ENCODE peak calls at places on chromosomes 4 and X, in seven cellular contexts. K, V, S, O, G, M and R are unnamed samples.

GRCh38 chr4:116499-116898 is 7.8 kb upstream of the ZNF718 start:
- DNase-seq in K (no peak), V (no peak), S (no peak), O (no peak), G (no peak), M (no peak), R (no peak)

GRCh38 chr4:101349346-101350064 is 2.2 kb upstream of the PPP3CA start:
- DNase-seq in K (no peak), V (no peak), S (peak), O (no peak), G (no peak), M (no peak), R (no peak)

GRCh38 chrX:45801554-45801953 is 600.9 kb upstream of the DIPK2B start:
- DNase-seq in K (no peak), V (no peak), S (peak), O (no peak), G (no peak), M (no peak), R (no peak)

GRCh38 chr4:82458729-82459128 is 28.3 kb downstream of the ENOPH1 start:
- DNase-seq in K (no peak), V (no peak), S (no peak), O (no peak), G (no peak), M (no peak), R (no peak)

GRCh38 chr4:76578002-76578560 is 143.1 kb downstream of the SHROOM3 start:
- DNase-seq in K (no peak), V (no peak), S (no peak), O (no peak), G (no peak), M (no peak), R (no peak)

GRCh38 chr4:105194328-105195231 is 47.9 kb downstream of the TET2 start:
- DNase-seq in K (no peak), V (no peak), S (no peak), O (no peak), G (no peak), M (no peak), R (no peak)

GRCh38 chr4:1015179-1015578 is 3.8 kb downstream of the FGFRL1 start:
- DNase-seq in K (no peak), V (no peak), S (no peak), O (no peak), G (no peak), M (no peak), R (no peak)

GRCh38 chr4:52550186-52550585 is 108.9 kb downstream of the USP46 start:
- DNase-seq in K (no peak), V (no peak), S (no peak), O (no peak), G (no peak), M (peak), R (no peak)

GRCh38 chr4:30860983-30861382 is 140.8 kb downstream of the PCDH7 start:
- DNase-seq in K (no peak), V (no peak), S (no peak), O (no peak), G (no peak), M (no peak), R (no peak)

GRCh38 chrX:108199691-108200090 is 108.1 kb downstream of the ATG4A start:
- DNase-seq in K (no peak), V (peak), S (peak), O (no peak), G (no peak), M (no peak), R (peak)

GRCh38 chrX:136639506-136640176 is 8.3 kb upstream of the CD40LG start:
- DNase-seq in K (no peak), V (no peak), S (no peak), O (no peak), G (no peak), M (no peak), R (no peak)

GRCh38 chr4:94957030-94957429 is 199.3 kb downstream of the BMPR1B start:
- DNase-seq in K (no peak), V (no peak), S (no peak), O (no peak), G (peak), M (peak), R (peak)

GRCh38 chr4:183823394-183823793 is 81.7 kb upstream of the STOX2 start:
- DNase-seq in K (no peak), V (no peak), S (no peak), O (no peak), G (no peak), M (no peak), R (no peak)

GRCh38 chr4:185165605-185166063 is 22.6 kb downstream of the SLC25A4 start:
- DNase-seq in K (no peak), V (peak), S (no peak), O (no peak), G (no peak), M (no peak), R (no peak)

GRCh38 chr4:176482972-176483371 is 163.2 kb downstream of the SPCS3 start:
- DNase-seq in K (no peak), V (no peak), S (no peak), O (no peak), G (no peak), M (no peak), R (no peak)

GRCh38 chrX:103734125-103734760 is 23.5 kb downstream of the TMEM31 start:
- DNase-seq in K (no peak), V (no peak), S (peak), O (no peak), G (no peak), M (no peak), R (no peak)

GRCh38 chr4:124945422-124945821 is 232.9 kb upstream of the ANKRD50 start:
- DNase-seq in K (no peak), V (no peak), S (peak), O (no peak), G (no peak), M (no peak), R (no peak)

GRCh38 chrX:69264134-69264533 is 98.9 kb upstream of the PJA1 start:
- DNase-seq in K (no peak), V (no peak), S (no peak), O (no peak), G (peak), M (no peak), R (peak)

GRCh38 chr4:156968479-156968984 is 3.1 kb downstream of the PDGFC start:
- DNase-seq in K (peak), V (peak), S (peak), O (peak), G (peak), M (peak), R (peak)

GRCh38 chr4:150540959-150541360 is 41.0 kb upstream of the MAB21L2 start:
- DNase-seq in K (no peak), V (no peak), S (no peak), O (no peak), G (no peak), M (peak), R (no peak)

GRCh38 chrX:47245156-47245555 is 12.3 kb downstream of the USP11 start:
- DNase-seq in K (no peak), V (no peak), S (no peak), O (no peak), G (no peak), M (no peak), R (no peak)

GRCh38 chrX:110216027-110216426 is 101.9 kb downstream of the AMMECR1 start:
- DNase-seq in K (no peak), V (no peak), S (no peak), O (no peak), G (no peak), M (no peak), R (no peak)

GRCh38 chr4:4866833-4867744 is 7.6 kb downstream of the MSX1 start:
- DNase-seq in K (no peak), V (no peak), S (no peak), O (no peak), G (peak), M (no peak), R (peak)

GRCh38 chr4:151792525-151792924 is 31.7 kb upstream of the GATB start:
- DNase-seq in K (no peak), V (no peak), S (no peak), O (no peak), G (no peak), M (no peak), R (no peak)

GRCh38 chrX:97126020-97126419 is 242.3 kb downstream of the RPA4 start:
- DNase-seq in K (no peak), V (no peak), S (no peak), O (no peak), G (no peak), M (no peak), R (no peak)

GRCh38 chr4:2436301-2436700 is 17.5 kb downstream of the CFAP99 start:
- DNase-seq in K (no peak), V (no peak), S (peak), O (peak), G (no peak), M (no peak), R (no peak)

GRCh38 chr4:16833722-16834121 is 64.7 kb downstream of the LDB2 start:
- DNase-seq in K (no peak), V (no peak), S (no peak), O (no peak), G (no peak), M (no peak), R (no peak)

GRCh38 chr4:152115794-152116193 is 355.0 kb upstream of the GATB start:
- DNase-seq in K (no peak), V (no peak), S (no peak), O (no peak), G (no peak), M (no peak), R (no peak)

GRCh38 chr4:147830987-147831386 is 99.1 kb downstream of the ARHGAP10 start:
- DNase-seq in K (no peak), V (no peak), S (no peak), O (no peak), G (no peak), M (no peak), R (no peak)

GRCh38 chrX:13028871-13029336 is 15.5 kb downstream of the FAM9C start:
- DNase-seq in K (no peak), V (no peak), S (peak), O (no peak), G (peak), M (no peak), R (peak)

GRCh38 chr4:94491322-94491721 is 39.6 kb downstream of the PDLIM5 start:
- DNase-seq in K (no peak), V (no peak), S (no peak), O (no peak), G (no peak), M (no peak), R (no peak)

GRCh38 chrX:39873111-39873510 is 224.6 kb downstream of the BCOR start:
- DNase-seq in K (no peak), V (no peak), S (no peak), O (no peak), G (no peak), M (no peak), R (no peak)

GRCh38 chr4:39526810-39527295 is 386 bp downstream of the UGDH start:
- DNase-seq in K (no peak), V (peak), S (no peak), O (peak), G (no peak), M (peak), R (peak)

GRCh38 chrX:38649674-38650647 is 88.6 kb downstream of the TSPAN7 start:
- DNase-seq in K (no peak), V (no peak), S (no peak), O (no peak), G (no peak), M (no peak), R (no peak)

GRCh38 chr4:99848576-99848975 is 31.9 kb downstream of the DAPP1 start:
- DNase-seq in K (no peak), V (no peak), S (no peak), O (no peak), G (no peak), M (no peak), R (no peak)

GRCh38 chr4:76897522-76898384 is at the start of gene SOWAHB:
- DNase-seq in K (peak), V (no peak), S (peak), O (no peak), G (peak), M (peak), R (peak)

GRCh38 chr4:65983062-65983461 is 312.8 kb upstream of the EPHA5 start:
- DNase-seq in K (no peak), V (no peak), S (no peak), O (no peak), G (no peak), M (no peak), R (no peak)

GRCh38 chr4:188175288-188175687 is 36.0 kb downstream of the TRIML1 start:
- DNase-seq in K (no peak), V (no peak), S (no peak), O (no peak), G (no peak), M (no peak), R (no peak)

GRCh38 chr4:153758688-153759406 is 977 bp downstream of the RNF175 start:
- DNase-seq in K (no peak), V (no peak), S (no peak), O (no peak), G (no peak), M (no peak), R (no peak)